ENCODE peak calls at places on chromosomes 13 and 19, in seven cellular contexts. S is AG09309, M is GM10248, G is gastrocnemius medialis, I is astrocyte, F is heart right ventricle, J is MM.1S. Y is an unnamed sample.

GRCh38 chr13:72384186-72384823 is 343.1 kb downstream of the MZT1 start:
- DNase-seq in G (no peak), J (no peak), S (no peak), F (no peak), M (no peak), I (no peak), Y (peak; percentile 10)

GRCh38 chr19:54648129-54648528 is 14.7 kb upstream of the LILRB4 start:
- DNase-seq in M (no peak), G (no peak), F (no peak), I (no peak), J (no peak), S (no peak), Y (no peak)

GRCh38 chr13:21109168-21109567 is 47.8 kb upstream of the LATS2 start:
- DNase-seq in G (no peak), I (no peak), J (no peak), M (no peak), S (no peak), F (no peak), Y (no peak)

GRCh38 chr13:64075543-64076271 is 2660.1 kb upstream of the PCDH20 start:
- DNase-seq in S (no peak), F (no peak), G (no peak), I (no peak), M (peak; percentile 2), J (no peak), Y (no peak)

GRCh38 chr13:95937700-95938320 is 115.4 kb downstream of the UGGT2 start:
- DNase-seq in J (no peak), F (no peak), I (no peak), M (no peak), S (no peak), G (no peak), Y (no peak)

GRCh38 chr19:42555801-42556200 is 27.5 kb upstream of the CEACAM1 start:
- DNase-seq in F (no peak), S (no peak), G (no peak), M (no peak), J (no peak), I (no peak), Y (no peak)

GRCh38 chr19:8537099-8537498 is 23.1 kb upstream of the ZNF414 start:
- DNase-seq in G (no peak), S (no peak), F (no peak), J (no peak), I (no peak), M (no peak), Y (no peak)

GRCh38 chr13:112850273-112850672 is 118.7 kb upstream of the MCF2L start:
- DNase-seq in G (no peak), I (no peak), F (no peak), M (no peak), S (no peak), J (no peak), Y (no peak)

GRCh38 chr19:33279430-33280350 is 22.6 kb downstream of the CEBPA start:
- DNase-seq in M (no peak), I (no peak), G (no peak), S (no peak), J (no peak), F (no peak), Y (no peak)

GRCh38 chr19:39030854-39031367 is 1.4 kb downstream of the FBXO27 start:
- DNase-seq in J (no peak), I (no peak), S (no peak), F (no peak), M (no peak), G (no peak), Y (peak; percentile 6)

DNA sequence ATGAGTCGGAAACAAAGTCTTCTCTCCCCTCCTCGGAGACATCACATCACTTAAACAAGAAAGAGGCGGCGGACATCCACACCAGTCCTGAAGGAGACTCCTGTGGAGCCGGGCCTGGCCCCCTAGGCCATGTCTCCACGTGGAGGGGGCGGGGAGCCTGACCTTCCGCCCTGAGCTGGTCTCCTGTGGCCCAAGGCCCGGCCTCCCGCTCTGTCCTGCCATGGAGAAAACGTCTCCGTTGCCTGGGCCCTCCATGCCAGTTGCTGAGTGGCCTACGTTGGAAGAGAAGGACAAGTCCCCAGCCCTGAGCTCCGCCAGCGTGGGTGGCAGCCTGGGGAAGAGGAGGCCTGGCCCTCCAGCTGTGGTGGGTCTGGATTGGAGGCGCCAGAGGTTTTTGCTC is 5.5 kb upstream of the CACTIN start:
- DNase-seq in I (no peak), M (no peak), F (no peak), J (no peak), G (no peak), S (no peak), Y (no peak)
- TF ChIP-seq CTCF in I (no peak), M (no peak), F (no peak), J (no peak), G (no peak), S (no peak), Y (no peak)

DNA sequence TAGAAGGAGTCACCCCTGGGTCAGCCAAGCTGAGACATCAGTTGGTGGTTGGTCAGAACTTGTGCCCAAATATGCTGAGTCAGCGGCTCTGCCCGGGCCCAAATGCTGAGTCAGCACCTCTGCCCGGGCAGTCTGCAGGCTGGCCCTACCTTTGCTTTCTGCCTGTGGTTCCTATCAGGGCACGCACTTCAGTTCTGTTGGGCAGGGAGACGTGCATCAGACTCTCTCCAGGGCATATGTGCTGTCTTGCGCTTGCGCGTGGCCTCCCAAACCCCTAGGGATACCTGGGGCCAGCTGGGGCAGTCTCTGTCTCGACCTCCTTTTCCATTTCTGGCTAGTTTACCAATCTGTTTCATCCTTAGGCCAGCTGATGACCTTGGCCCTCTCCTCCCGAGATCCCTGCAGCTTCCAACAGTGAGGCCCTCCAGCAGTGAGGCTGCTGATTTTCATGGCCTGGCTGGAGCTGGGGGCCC is 24.4 kb upstream of the LDLR start:
- DNase-seq in M (no peak), F (no peak), S (no peak), I (no peak), G (no peak), J (no peak), Y (no peak)
- TF ChIP-seq CTCF in M (no peak), F (no peak), S (no peak), I (no peak), G (no peak), J (no peak), Y (no peak)

GRCh38 chr19:15282311-15282705 is 50.0 kb downstream of the BRD4 start:
- DNase-seq in I (no peak), S (no peak), G (no peak), J (no peak), M (no peak), F (no peak), Y (no peak)

GRCh38 chr19:15280048-15280725 is 47.9 kb upstream of the EPHX3 start:
- DNase-seq in F (peak; percentile 61), J (no peak), G (peak; percentile 94), I (no peak), M (no peak), S (no peak), Y (no peak)

GRCh38 chr19:15283141-15283885 is 49.0 kb downstream of the BRD4 start:
- DNase-seq in J (no peak), S (no peak), F (no peak), G (peak; percentile 94), I (peak; percentile 73), M (no peak), Y (peak; percentile 23)

GRCh38 chr19:15279326-15279904 is 47.2 kb upstream of the EPHX3 start:
- DNase-seq in M (no peak), G (no peak), I (no peak), F (no peak), J (no peak), S (no peak), Y (no peak)

GRCh38 chr19:15280915-15281683 is 48.9 kb upstream of the EPHX3 start:
- DNase-seq in G (peak; percentile 93), M (no peak), S (peak; percentile 54), F (peak; percentile 88), J (no peak), I (peak; percentile 81), Y (peak; percentile 89)
- TF ChIP-seq CTCF in G (no peak), M (no peak), S (peak; percentile 25), F (no peak), J (no peak), I (peak; percentile 16), Y (peak; percentile 34)

GRCh38 chr13:28755546-28755870 is 36.7 kb upstream of the SLC46A3 start:
- DNase-seq in S (peak; percentile 58), F (no peak), I (no peak), J (no peak), G (no peak), M (no peak), Y (no peak)

GRCh38 chr13:28753208-28753892 is 34.6 kb upstream of the SLC46A3 start:
- DNase-seq in G (no peak), I (peak; percentile 83), S (peak; percentile 89), M (no peak), F (peak; percentile 21), J (no peak), Y (peak; percentile 95)

GRCh38 chr13:28754698-28755545 is 36.2 kb upstream of the SLC46A3 start:
- DNase-seq in F (peak; percentile 45), M (no peak), G (no peak), S (no peak), J (no peak), I (no peak), Y (peak; percentile 68)

GRCh38 chr13:28751210-28751935 is 32.6 kb upstream of the SLC46A3 start:
- DNase-seq in S (no peak), G (no peak), J (no peak), M (no peak), I (no peak), F (no peak), Y (peak; percentile 89)

DNA sequence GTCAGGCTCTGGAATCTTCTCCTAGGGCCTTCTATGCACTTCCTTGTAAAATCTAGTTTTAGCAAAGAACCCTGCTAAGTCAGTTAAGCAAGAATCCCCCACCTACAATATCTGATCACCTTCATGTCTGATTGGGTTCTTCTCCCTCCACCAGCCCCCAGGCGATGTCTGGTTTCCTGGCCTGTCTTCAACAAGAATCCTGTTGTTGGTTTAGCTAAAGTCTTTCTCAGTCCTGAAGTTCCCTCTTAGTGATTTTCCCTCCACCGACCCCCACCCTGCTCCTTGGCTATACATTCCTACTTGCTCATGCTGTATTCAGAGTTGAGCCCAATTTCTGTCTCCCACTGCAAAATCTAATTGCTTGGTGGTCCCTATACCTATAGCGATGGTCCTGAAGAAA is 35.2 kb upstream of the SLC46A3 start:
- DNase-seq in I (no peak), M (no peak), S (no peak), F (no peak), G (no peak), J (no peak), Y (no peak)
- TF ChIP-seq CTCF in I (no peak), M (no peak), S (no peak), F (no peak), G (no peak), J (no peak), Y (no peak)

DNA sequence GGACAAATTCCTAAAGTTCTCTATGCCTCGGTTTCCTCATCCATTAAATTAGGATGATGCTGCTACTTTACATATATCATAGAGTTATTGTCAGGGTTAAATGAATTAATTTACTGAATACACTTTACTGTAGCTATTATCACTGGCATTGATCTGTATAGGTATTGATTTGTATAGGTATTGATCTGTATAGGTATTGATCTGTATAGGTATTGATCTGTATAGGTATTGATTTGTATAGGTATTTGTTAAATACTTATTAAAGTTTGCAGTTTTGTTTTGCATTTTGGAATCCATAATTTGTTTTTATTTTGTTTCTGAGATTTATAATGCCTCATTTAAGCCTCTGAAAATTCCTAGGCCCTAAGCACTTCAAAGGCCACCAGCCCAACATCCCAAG is 2.4 kb upstream of the PPP2R1A start:
- DNase-seq in I (no peak), F (no peak), M (no peak), G (no peak), S (no peak), J (no peak), Y (no peak)
- TF ChIP-seq CTCF in I (no peak), F (no peak), M (no peak), G (no peak), S (no peak), J (no peak), Y (no peak)

GRCh38 chr13:27171830-27172494 is 351 bp upstream of the USP12 start:
- DNase-seq in F (peak; percentile 95), S (peak; percentile 68), J (peak; percentile 83), M (peak; percentile 91), G (peak; percentile 86), I (peak; percentile 78), Y (peak; percentile 94)
- TF ChIP-seq CTCF in F (peak; percentile 19), S (no peak), J (no peak), M (peak; percentile 36), G (no peak), I (no peak), Y (no peak)

Y was measured in fibroblast of pulmonary artery.